ENCODE peak calls at places on chromosomes 4 and X, in eight cellular contexts. F, M, Q, R, V, A, C and H are unnamed samples.

GRCh38 chrX:130625381-130625780 is 223.6 kb downstream of the RBMX2 start:
- DNase-seq in F (no peak), M (no peak), Q (no peak), R (no peak), V (no peak), A (no peak), C (no peak), H (no peak)

GRCh38 chrX:72358313-72358712 is 52.6 kb upstream of the CITED1 start:
- DNase-seq in F (no peak), M (no peak), Q (no peak), R (peak; percentile 2), V (no peak), A (no peak), C (no peak), H (no peak)

GRCh38 chr4:80619070-80619674 is 283.6 kb downstream of the CFAP299 start:
- DNase-seq in F (no peak), M (no peak), Q (no peak), R (peak; percentile 5), V (no peak), A (no peak), C (no peak), H (peak; percentile 21)

GRCh38 chr4:109730294-109731051 is 603 bp upstream of the PLA2G12A start:
- DNase-seq in F (peak; percentile 60), M (no peak), Q (no peak), R (peak; percentile 58), V (peak; percentile 57), A (no peak), C (peak; percentile 83), H (no peak)

GRCh38 chrX:110866421-110866820 is 70.8 kb upstream of the CHRDL1 start:
- DNase-seq in F (no peak), M (no peak), Q (no peak), R (no peak), V (no peak), A (no peak), C (no peak), H (no peak)

GRCh38 chrX:19672211-19672814 is 157.0 kb upstream of the MAP3K15 start:
- DNase-seq in F (no peak), M (no peak), Q (no peak), R (no peak), V (no peak), A (no peak), C (no peak), H (no peak)

GRCh38 chr4:146155152-146155724 is 20.3 kb upstream of the LSM6 start:
- DNase-seq in F (no peak), M (no peak), Q (no peak), R (no peak), V (no peak), A (no peak), C (no peak), H (no peak)

GRCh38 chrX:102708900-102709299 is 3.3 kb upstream of the GPRASP2 start:
- DNase-seq in F (no peak), M (no peak), Q (no peak), R (no peak), V (no peak), A (no peak), C (no peak), H (no peak)

GRCh38 chr4:123588631-123589223 is 192.1 kb downstream of the SPRY1 start:
- DNase-seq in F (no peak), M (no peak), Q (no peak), R (peak; percentile 42), V (no peak), A (no peak), C (no peak), H (peak; percentile 72)

GRCh38 chr4:172480471-172480870 is 667.3 kb downstream of the GALNTL6 start:
- DNase-seq in F (no peak), M (no peak), Q (no peak), R (no peak), V (no peak), A (no peak), C (no peak), H (no peak)

GRCh38 chrX:51336584-51336983 is 4.0 kb downstream of the NUDT10 start:
- DNase-seq in F (no peak), M (peak; percentile 21), Q (peak; percentile 37), R (peak; percentile 58), V (no peak), A (peak; percentile 5), C (no peak), H (peak; percentile 18)

GRCh38 chr4:108846568-108846967 is 83.7 kb upstream of the ETNPPL start:
- DNase-seq in F (no peak), M (no peak), Q (no peak), R (no peak), V (no peak), A (no peak), C (no peak), H (no peak)

GRCh38 chr4:138839574-138839973 is 176.0 kb upstream of the NOCT start:
- DNase-seq in F (no peak), M (no peak), Q (no peak), R (no peak), V (no peak), A (no peak), C (no peak), H (no peak)